ENCODE peak calls at places on chromosomes 3 and 15, in four cellular contexts. G is neuronal stem cell, A is mesenchymal stem cell, Z is H1. S is an unnamed sample.

GRCh38 chr3:186939536-186939935 is 9.2 kb downstream of the ST6GAL1 start:
- DNase-seq in G (no peak), A (no peak), Z (no peak), S (no peak)

GRCh38 chr3:195873971-195874370 is 34.4 kb downstream of the TNK2 start:
- DNase-seq in A (peak; percentile 29), Z (no peak), G (no peak), S (no peak)

GRCh38 chr3:54064486-54064885 is 57.9 kb upstream of the CACNA2D3 start:
- DNase-seq in A (no peak), Z (no peak), G (no peak), S (no peak)

GRCh38 chr3:66376568-66376967 is 124.3 kb downstream of the LRIG1 start:
- DNase-seq in A (peak; percentile 66), Z (no peak), G (no peak), S (no peak)

GRCh38 chr3:6605245-6605644 is 255.7 kb upstream of the GRM7 start:
- DNase-seq in Z (no peak), A (no peak), G (no peak), S (no peak)

GRCh38 chr15:71374607-71375352 is 259.5 kb downstream of the THSD4 start:
- DNase-seq in G (no peak), Z (no peak), A (peak; percentile 77), S (no peak)

GRCh38 chr3:171055336-171056178 is 29.0 kb upstream of the SLC2A2 start:
- DNase-seq in G (no peak), Z (no peak), A (peak; percentile 41), S (no peak)

GRCh38 chr3:40476478-40477470 is at the start of gene ZNF619:
- DNase-seq in A (peak; percentile 82), Z (peak; percentile 80), G (peak; percentile 58), S (peak; percentile 66)

GRCh38 chr15:29656636-29657475 is 165.4 kb downstream of the TJP1 start:
- DNase-seq in G (peak; percentile 54), Z (peak; percentile 80), A (peak; percentile 73), S (peak; percentile 90)

GRCh38 chr3:176914764-176915163 is 282.5 kb downstream of the TBL1XR1 start:
- DNase-seq in A (no peak), Z (no peak), G (no peak), S (no peak)

GRCh38 chr3:25532763-25533162 is 104.7 kb downstream of the RARB start:
- DNase-seq in A (no peak), G (no peak), Z (peak; percentile 72), S (peak; percentile 53)

GRCh38 chr3:190378240-190378891 is 9.6 kb upstream of the CLDN16 start:
- DNase-seq in G (no peak), Z (no peak), A (peak; percentile 28), S (no peak)

GRCh38 chr15:95266481-95267061 is 1035.2 kb downstream of the MCTP2 start:
- DNase-seq in Z (no peak), G (no peak), A (no peak), S (no peak)

DNA sequence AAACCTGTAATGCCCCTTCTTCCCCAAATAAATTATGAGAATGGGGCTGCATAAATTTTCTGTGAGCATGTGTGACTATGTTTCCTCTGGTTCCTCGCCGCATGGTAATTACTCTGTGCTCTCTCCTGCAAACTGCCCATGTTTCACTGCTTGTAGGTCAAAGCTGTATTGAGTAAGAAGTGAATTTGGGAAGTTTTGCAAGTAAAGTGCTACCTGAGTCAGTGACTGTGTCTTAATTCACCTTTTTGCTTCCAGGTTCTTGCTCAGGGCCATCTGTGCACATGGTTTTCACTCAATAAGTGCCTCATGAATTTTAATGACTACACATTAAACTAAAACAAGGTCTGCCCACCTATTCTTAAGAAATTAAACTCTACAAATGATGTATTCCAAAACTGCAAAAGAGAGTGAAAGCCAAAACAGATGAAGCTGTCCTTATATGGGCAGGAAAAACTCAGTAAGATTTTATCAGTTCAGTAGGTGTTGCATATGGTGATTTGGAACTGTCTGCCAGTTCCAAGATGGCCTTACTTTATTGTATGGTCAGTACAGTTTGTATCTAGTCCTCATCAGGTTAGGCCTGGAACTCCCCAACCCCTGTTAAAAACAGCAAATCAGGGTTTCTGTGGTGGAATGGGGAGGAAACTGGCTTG is 100.0 kb downstream of the LPP start:
- DNase-seq in G (no peak), Z (no peak), A (no peak), S (no peak)
- H2BK15ac ChIP-seq in G (no peak overlapping the region), Z (no peak overlapping the region), A (no peak overlapping the region), S (no peak overlapping the region)

GRCh38 chr3:29453278-29453961 is 172.5 kb downstream of the RBMS3 start:
- DNase-seq in A (no peak), G (no peak), Z (no peak), S (no peak)
- H2BK12ac ChIP-seq in A (no peak overlapping the region), G (no peak overlapping the region), Z (peak overlapping the region; percentile 27), S (no peak overlapping the region)

GRCh38 chr3:70832811-70833509 is 520.5 kb upstream of the MDFIC2 start:
- DNase-seq in Z (no peak), G (no peak), A (no peak), S (no peak)
- H3K23ac ChIP-seq in Z (no peak overlapping the region), G (no peak overlapping the region), A (no peak overlapping the region), S (no peak overlapping the region)

GRCh38 chr3:194598771-194599557 is 34.3 kb downstream of the TMEM44 start:
- DNase-seq in A (peak; percentile 95), G (no peak), Z (no peak), S (no peak)
- H2BK15ac ChIP-seq in A (no peak overlapping the region), G (no peak overlapping the region), Z (no peak overlapping the region), S (no peak overlapping the region)

DNA sequence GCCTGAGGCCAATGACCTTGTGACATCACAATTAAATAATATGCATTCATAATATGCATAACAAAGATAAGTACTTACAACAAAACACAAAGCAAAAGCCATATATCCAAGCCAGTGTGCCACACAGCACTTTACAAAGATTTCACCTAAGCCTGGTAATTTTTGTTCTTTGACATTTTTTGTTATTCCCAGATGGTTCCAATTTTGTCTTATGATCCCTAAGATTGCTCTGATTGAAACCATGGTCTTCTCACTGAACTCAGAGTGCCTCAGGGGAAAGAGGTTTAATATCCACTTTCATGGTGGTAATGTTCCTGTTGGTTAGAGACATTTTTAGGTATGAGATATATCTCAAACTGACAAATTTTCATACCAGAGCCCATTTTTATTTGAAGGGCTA is 29.1 kb downstream of the RETNLB start:
- DNase-seq in Z (no peak), A (no peak), G (no peak), S (no peak)
- H2BK12ac ChIP-seq in Z (no peak overlapping the region), A (no peak overlapping the region), G (no peak overlapping the region), S (no peak overlapping the region)

GRCh38 chr3:106349191-106349881 is 480.5 kb upstream of the CBLB start:
- DNase-seq in G (no peak), Z (no peak), A (no peak), S (no peak)

GRCh38 chr3:106348142-106348690 is 479.4 kb upstream of the CBLB start:
- DNase-seq in A (no peak), G (no peak), Z (no peak), S (no peak)

GRCh38 chr3:106343841-106344240 is 475.0 kb upstream of the CBLB start:
- DNase-seq in Z (no peak), G (no peak), A (no peak), S (no peak)

GRCh38 chr3:106342386-106342785 is 473.6 kb upstream of the CBLB start:
- DNase-seq in Z (no peak), A (no peak), G (no peak), S (no peak)

DNA sequence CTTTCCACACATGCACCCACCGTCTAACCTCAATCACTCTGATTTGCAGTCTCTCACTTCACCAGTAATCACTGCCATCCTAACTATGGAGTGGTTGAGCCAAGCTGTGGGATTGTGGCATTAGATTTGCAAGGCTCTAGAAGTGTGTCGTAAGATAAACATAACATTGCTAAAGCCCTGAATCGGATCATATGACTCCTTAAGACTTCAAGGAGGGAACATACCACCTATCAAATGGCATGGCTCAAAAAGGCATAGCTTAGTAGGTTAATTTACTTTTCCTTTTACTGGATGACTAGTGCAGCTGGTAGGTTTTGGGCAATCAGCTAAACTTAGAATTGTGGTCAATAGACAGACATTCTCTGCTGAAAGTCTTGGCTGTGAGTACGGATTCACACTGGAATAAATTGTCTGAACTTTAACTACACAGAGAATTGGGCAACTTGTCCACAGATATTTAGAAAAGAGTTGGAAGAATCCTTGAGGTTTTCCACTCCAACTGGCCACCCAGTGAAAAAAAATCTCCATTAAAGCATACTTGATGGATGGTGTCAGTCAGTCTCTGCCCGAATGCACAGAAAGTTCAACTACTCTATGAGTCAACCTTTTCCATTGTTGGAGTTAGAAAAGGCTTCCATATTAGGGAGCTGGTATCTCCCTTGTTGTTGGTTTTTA is 476.7 kb upstream of the CBLB start:
- DNase-seq in Z (no peak), G (no peak), A (peak; percentile 99), S (no peak)
- H3K23ac ChIP-seq in Z (no peak overlapping the region), G (no peak overlapping the region), A (no peak overlapping the region), S (no peak overlapping the region)

GRCh38 chr15:96290679-96291078 is 39.8 kb upstream of the NR2F2 start:
- DNase-seq in A (no peak), G (no peak), Z (no peak), S (no peak)

GRCh38 chr15:96285306-96285705 is 45.2 kb upstream of the NR2F2 start:
- DNase-seq in G (no peak), A (peak; percentile 59), Z (no peak), S (no peak)

DNA sequence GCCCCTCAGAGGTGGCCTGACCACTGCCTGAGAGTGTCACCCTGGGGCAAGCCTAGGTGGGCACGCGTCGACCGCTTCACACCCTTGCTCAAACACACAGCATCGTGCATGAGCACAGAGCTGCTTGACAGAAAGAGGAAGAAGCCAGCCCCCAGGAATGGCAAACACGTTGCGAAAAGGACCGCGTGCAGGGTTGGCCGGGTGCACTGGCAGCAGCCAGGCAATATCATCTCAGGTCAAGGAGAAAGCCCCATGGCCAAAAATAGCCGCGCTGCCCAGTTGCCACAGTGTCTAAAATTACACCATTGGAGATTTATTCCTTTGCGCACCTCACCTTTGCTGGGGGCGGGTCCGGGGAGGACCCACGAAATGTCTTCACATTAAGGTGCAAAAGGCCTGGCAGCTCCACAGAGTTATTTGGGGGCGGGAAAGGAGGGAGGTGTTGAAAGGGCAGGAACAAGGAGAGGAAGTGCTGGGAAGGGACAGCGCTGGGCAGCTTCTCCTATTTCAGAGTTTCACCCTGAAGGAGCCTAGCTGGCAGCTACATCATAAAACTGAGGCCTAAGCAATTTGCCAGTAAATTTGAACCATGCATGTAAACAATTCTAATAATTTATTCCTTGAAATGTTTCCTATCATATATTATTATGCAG is 44.7 kb upstream of the NR2F2 start:
- DNase-seq in G (no peak), Z (no peak), A (no peak), S (no peak)
- H2BK15ac ChIP-seq in G (no peak overlapping the region), Z (no peak overlapping the region), A (no peak overlapping the region), S (no peak overlapping the region)

GRCh38 chr3:42632146-42632545 is 21.4 kb upstream of the ZBTB47 start:
- DNase-seq in Z (no peak), G (no peak), A (peak; percentile 46), S (no peak)
- H2BK12ac ChIP-seq in Z (no peak overlapping the region), G (no peak overlapping the region), A (no peak overlapping the region), S (no peak overlapping the region)

S was measured in H9.